ENCODE peak calls at places on chromosomes 12 and 14, in five cellular contexts. Z is keratinocyte, T is Panc1, O is transverse colon, U is DND-41. D is an unnamed sample.

GRCh38 chr12:93767524-93767863 is 90.3 kb downstream of the CRADD start:
- DNase-seq in U (peak; percentile 60), T (no peak), O (no peak), Z (no peak), D (no peak)

GRCh38 chr14:52351561-52352491 is 37.7 kb downstream of the PTGER2 start:
- DNase-seq in U (peak; percentile 71), O (no peak), T (no peak), Z (no peak), D (no peak)

GRCh38 chr14:99275222-99275584 is 3.2 kb upstream of the BCL11B start:
- DNase-seq in Z (no peak), T (no peak), O (no peak), U (no peak), D (no peak)

GRCh38 chr14:97401714-97402113 is 604.5 kb downstream of the VRK1 start:
- DNase-seq in Z (no peak), U (no peak), T (no peak), O (no peak), D (no peak)

GRCh38 chr14:45807187-45807586 is 554.2 kb upstream of the MIS18BP1 start:
- DNase-seq in T (no peak), O (no peak), Z (no peak), U (no peak), D (no peak)

GRCh38 chr14:65772901-65773574 is 360.5 kb downstream of the FUT8 start:
- DNase-seq in T (no peak), Z (no peak), U (no peak), O (no peak), D (no peak)

GRCh38 chr12:94686834-94687628 is 36.7 kb upstream of the TMCC3 start:
- DNase-seq in O (no peak), U (no peak), Z (no peak), T (no peak), D (no peak)

GRCh38 chr12:68780731-68781130 is 27.2 kb upstream of the MDM2 start:
- DNase-seq in Z (no peak), T (no peak), O (no peak), U (no peak), D (no peak)

GRCh38 chr14:103696027-103696402 is 19.2 kb downstream of the XRCC3 start:
- DNase-seq in O (no peak), U (no peak), Z (no peak), T (no peak), D (no peak)

GRCh38 chr12:6664902-6665301 is 2.0 kb upstream of the ING4 start:
- DNase-seq in U (no peak), O (no peak), Z (no peak), T (no peak), D (no peak)

GRCh38 chr14:104108570-104109060 is 23.1 kb downstream of the ASPG start:
- DNase-seq in O (peak; percentile 8), T (no peak), Z (no peak), U (no peak), D (peak; percentile 34)

GRCh38 chr14:68705741-68706283 is 87.1 kb downstream of the ZFP36L1 start:
- DNase-seq in T (no peak), U (no peak), O (peak; percentile 84), Z (no peak), D (no peak)

GRCh38 chr12:114238808-114239207 is 167.1 kb downstream of the TBX5 start:
- DNase-seq in Z (no peak), T (no peak), O (no peak), U (no peak), D (no peak)

GRCh38 chr14:68695326-68695768 is 97.5 kb downstream of the ZFP36L1 start:
- DNase-seq in O (no peak), U (no peak), T (peak; percentile 50), Z (peak; percentile 100), D (no peak)

GRCh38 chr12:28936711-28937110 is 212.4 kb upstream of the FAR2 start:
- DNase-seq in Z (no peak), O (no peak), T (no peak), U (no peak), D (no peak)

GRCh38 chr12:88062464-88062863 is 33.3 kb upstream of the C12orf50 start:
- DNase-seq in O (no peak), Z (no peak), T (no peak), U (no peak), D (no peak)

GRCh38 chr12:117098361-117099217 is 627 bp downstream of the TESC start:
- DNase-seq in O (peak; percentile 16), U (peak; percentile 39), Z (no peak), T (no peak), D (peak; percentile 20)

GRCh38 chr14:52937869-52938268 is 13.0 kb downstream of the FERMT2 start:
- DNase-seq in U (no peak), T (no peak), O (no peak), Z (no peak), D (no peak)

GRCh38 chr14:50943261-50943942 is 881 bp downstream of the PYGL start:
- DNase-seq in U (no peak), Z (no peak), T (no peak), O (peak; percentile 58), D (peak; percentile 75)

GRCh38 chr14:37270629-37271028 is 72.9 kb downstream of the MIPOL1 start:
- DNase-seq in O (no peak), U (no peak), Z (no peak), T (no peak), D (no peak)

GRCh38 chr14:70013269-70013873 is 134.2 kb downstream of the SMOC1 start:
- DNase-seq in U (peak; percentile 35), T (no peak), Z (no peak), O (peak; percentile 52), D (peak; percentile 56)

GRCh38 chr14:35929171-35929570 is 103.0 kb downstream of the BRMS1L start:
- DNase-seq in U (no peak), O (no peak), T (no peak), Z (no peak), D (no peak)

GRCh38 chr14:73714656-73715081 is 485 bp upstream of the PNMA1 start:
- DNase-seq in Z (no peak), O (no peak), T (no peak), U (no peak), D (no peak)

GRCh38 chr14:66228267-66228970 is 257.8 kb upstream of the CCDC196 start:
- DNase-seq in O (no peak), U (no peak), T (no peak), Z (peak; percentile 38), D (no peak)

GRCh38 chr12:123363743-123364531 is 710 bp downstream of the SBNO1 start:
- DNase-seq in Z (no peak), U (peak; percentile 42), O (peak; percentile 21), T (no peak), D (peak; percentile 37)

GRCh38 chr12:49934505-49934904 is 16.0 kb upstream of the AQP2 start:
- DNase-seq in O (no peak), Z (no peak), U (no peak), T (no peak), D (no peak)

GRCh38 chr12:49939707-49940106 is 10.8 kb upstream of the AQP2 start:
- DNase-seq in O (no peak), U (no peak), T (no peak), Z (no peak), D (no peak)

GRCh38 chr12:49937639-49938300 is 12.8 kb upstream of the AQP2 start:
- DNase-seq in O (no peak), U (no peak), T (no peak), Z (peak; percentile 38), D (no peak)

GRCh38 chr12:49939307-49939706 is 11.2 kb upstream of the AQP2 start:
- DNase-seq in T (no peak), O (no peak), U (no peak), Z (no peak), D (no peak)

GRCh38 chr12:49936895-49937294 is 13.6 kb upstream of the AQP2 start:
- DNase-seq in Z (no peak), U (no peak), T (no peak), O (no peak), D (no peak)
- TF ChIP-seq CTCF in Z (no peak), U (no peak), T (no peak), O (no peak), D (no peak)

GRCh38 chr14:102499401-102500189 is 10.0 kb downstream of the ANKRD9 start:
- DNase-seq in O (no peak), T (no peak), U (no peak), Z (no peak), D (no peak)

GRCh38 chr14:102496331-102496691 is 13.3 kb downstream of the ANKRD9 start:
- DNase-seq in Z (no peak), T (no peak), U (no peak), O (no peak), D (no peak)

GRCh38 chr14:102496955-102497744 is 12.4 kb downstream of the ANKRD9 start:
- DNase-seq in T (no peak), Z (no peak), U (no peak), O (no peak), D (no peak)

GRCh38 chr14:102498678-102499265 is 10.8 kb downstream of the ANKRD9 start:
- DNase-seq in O (no peak), Z (no peak), U (no peak), T (no peak), D (no peak)

DNA sequence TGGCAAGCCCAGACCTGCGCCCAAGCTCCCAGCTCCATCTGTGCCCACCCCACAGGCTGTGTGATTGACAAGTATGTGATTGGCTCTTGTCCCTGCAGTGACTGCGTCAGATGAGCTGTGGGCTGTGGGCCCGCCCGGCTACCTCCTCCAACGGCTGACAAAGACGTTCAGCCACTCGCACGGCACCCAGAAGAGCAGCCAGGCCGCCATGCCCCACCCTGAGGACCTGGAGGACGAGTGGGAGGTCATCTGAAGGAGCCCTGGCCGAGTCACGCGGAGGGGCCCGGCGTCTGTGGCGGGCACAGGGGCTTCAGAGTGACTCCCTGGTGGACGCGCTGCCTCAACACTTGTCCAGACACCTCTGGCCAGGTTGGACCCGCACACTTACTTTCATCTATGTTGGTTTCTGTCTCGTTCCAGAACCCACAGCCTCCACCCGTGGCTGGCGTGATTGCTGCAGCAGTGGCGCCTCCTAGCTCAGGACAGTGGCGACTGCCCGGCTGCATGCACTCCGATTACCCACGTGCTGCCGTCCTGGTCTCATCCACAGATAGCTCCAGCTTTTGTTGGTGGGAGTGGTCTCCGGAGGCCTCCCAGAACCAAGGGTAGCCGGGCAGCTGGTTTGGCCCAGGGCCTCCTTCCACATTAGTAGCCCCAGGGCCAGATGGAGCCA is 11.4 kb downstream of the ANKRD9 start:
- DNase-seq in Z (no peak), T (no peak), O (peak; percentile 60), U (no peak), D (no peak)
- TF ChIP-seq CTCF in Z (peak; percentile 30), T (no peak), O (no peak), U (peak; percentile 42), D (no peak)

GRCh38 chr12:74365178-74365964 is 172.3 kb upstream of the ATXN7L3B start:
- DNase-seq in U (peak; percentile 42), T (peak; percentile 7), Z (no peak), O (no peak), D (peak; percentile 7)
- TF ChIP-seq CTCF in U (peak; percentile 70), T (peak; percentile 48), Z (peak; percentile 66), O (no peak), D (no peak)

GRCh38 chr12:64587447-64587846 is 22.8 kb upstream of the RASSF3 start:
- DNase-seq in U (no peak), Z (no peak), T (no peak), O (no peak), D (no peak)
- TF ChIP-seq CTCF in U (no peak), Z (no peak), T (peak; percentile 29), O (no peak), D (no peak)